ENCODE peak calls at places on chromosomes 3 and 15, in seven cellular contexts. J, T, H, C, L, M and K are unnamed samples.

GRCh38 chr3:142618917-142619401 is 22.8 kb downstream of the PLS1 start:
- DNase-seq in J (peak), T (no peak), H (no peak), C (no peak), L (no peak), M (no peak), K (no peak)

GRCh38 chr3:14676881-14677280 is 1.9 kb downstream of the C3orf20 start:
- DNase-seq in J (no peak), T (no peak), H (no peak), C (no peak), L (no peak), M (no peak), K (no peak)

GRCh38 chr15:70066004-70066403 is 31.7 kb downstream of the TLE3 start:
- DNase-seq in J (no peak), T (no peak), H (no peak), C (no peak), L (no peak), M (no peak), K (no peak)

GRCh38 chr15:52800852-52801747 is 11.0 kb upstream of the ONECUT1 start:
- DNase-seq in J (no peak), T (no peak), H (no peak), C (peak), L (no peak), M (no peak), K (no peak)

GRCh38 chr3:122318620-122319019 is 6.4 kb upstream of the CSTA start:
- DNase-seq in J (no peak), T (no peak), H (no peak), C (peak), L (no peak), M (no peak), K (no peak)

GRCh38 chr15:58038426-58039106 is 26.9 kb downstream of the ALDH1A2 start:
- DNase-seq in J (peak), T (no peak), H (no peak), C (no peak), L (no peak), M (no peak), K (no peak)

GRCh38 chr3:172808969-172809546 is 58.5 kb downstream of the ECT2 start:
- DNase-seq in J (peak), T (no peak), H (no peak), C (peak), L (no peak), M (no peak), K (no peak)

GRCh38 chr3:20130122-20130521 is 55.9 kb downstream of the SGO1 start:
- DNase-seq in J (no peak), T (no peak), H (no peak), C (no peak), L (no peak), M (no peak), K (no peak)

GRCh38 chr3:9168230-9168629 is 81.2 kb downstream of the SRGAP3 start:
- DNase-seq in J (no peak), T (peak), H (no peak), C (peak), L (peak), M (peak), K (no peak)

GRCh38 chr3:155211266-155211665 is 82.2 kb downstream of the STRIT1 start:
- DNase-seq in J (no peak), T (no peak), H (no peak), C (no peak), L (no peak), M (no peak), K (no peak)

GRCh38 chr3:374459-374858 is 177.9 kb downstream of the CHL1 start:
- DNase-seq in J (no peak), T (no peak), H (no peak), C (no peak), L (no peak), M (no peak), K (no peak)

GRCh38 chr3:380801-381200 is 184.2 kb downstream of the CHL1 start:
- DNase-seq in J (no peak), T (no peak), H (no peak), C (no peak), L (no peak), M (no peak), K (no peak)

GRCh38 chr3:373193-373784 is 176.7 kb downstream of the CHL1 start:
- DNase-seq in J (no peak), T (no peak), H (no peak), C (no peak), L (peak), M (no peak), K (no peak)

GRCh38 chr3:377158-377561 is 180.6 kb downstream of the CHL1 start:
- DNase-seq in J (no peak), T (no peak), H (no peak), C (peak), L (no peak), M (peak), K (no peak)
- TF ChIP-seq CTCF in J (peak), T (no peak), H (no peak), C (peak), L (peak), M (peak), K (peak)

GRCh38 chr3:129324855-129325254 is 46.2 kb downstream of the HMCES start:
- DNase-seq in J (no peak), T (no peak), H (no peak), C (no peak), L (peak), M (no peak), K (no peak)

GRCh38 chr3:129325383-129325782 is 46.7 kb downstream of the HMCES start:
- DNase-seq in J (no peak), T (no peak), H (no peak), C (no peak), L (peak), M (no peak), K (no peak)

GRCh38 chr3:129321887-129322286 is 43.2 kb downstream of the HMCES start:
- DNase-seq in J (no peak), T (no peak), H (no peak), C (no peak), L (no peak), M (no peak), K (no peak)

GRCh38 chr3:129326138-129326537 is 47.5 kb downstream of the HMCES start:
- DNase-seq in J (no peak), T (no peak), H (no peak), C (no peak), L (peak), M (no peak), K (no peak)

DNA sequence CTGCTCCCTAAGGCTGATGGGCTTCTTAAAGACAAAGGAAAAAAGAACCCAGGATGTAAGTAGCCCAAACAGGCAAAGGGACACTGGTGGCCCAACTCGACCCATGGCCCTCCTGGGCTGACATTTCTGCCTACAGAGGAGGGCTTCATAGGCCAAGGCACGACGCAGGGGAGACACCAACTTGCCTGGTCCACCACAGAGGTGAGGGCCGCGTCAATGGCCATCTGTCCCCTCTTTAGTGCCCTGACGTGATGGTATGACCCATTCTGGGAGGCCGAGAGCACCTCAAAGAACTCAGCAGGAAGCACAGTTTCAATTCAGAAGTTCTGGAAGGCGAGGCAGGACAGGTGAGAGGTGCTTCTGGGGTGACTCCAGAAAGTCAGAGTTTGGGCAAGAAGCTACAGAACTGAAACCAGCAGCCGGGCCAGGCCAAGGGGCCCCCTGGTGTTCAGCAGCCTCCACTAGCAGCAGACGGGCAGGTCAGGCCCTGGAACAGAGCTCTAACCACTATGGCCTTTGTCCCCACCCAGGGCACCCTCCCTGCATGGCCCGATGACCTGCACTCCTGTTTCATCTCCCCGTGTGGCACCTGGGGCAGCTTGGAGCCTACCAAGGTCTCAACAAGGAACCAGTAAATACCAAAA is 45.1 kb downstream of the HMCES start:
- DNase-seq in J (no peak), T (no peak), H (no peak), C (no peak), L (peak), M (peak), K (no peak)
- TF ChIP-seq CTCF in J (peak), T (no peak), H (no peak), C (peak), L (peak), M (peak), K (no peak)

GRCh38 chr3:160343132-160343531 is 55.9 kb downstream of the IFT80 start:
- DNase-seq in J (no peak), T (no peak), H (no peak), C (peak), L (no peak), M (peak), K (no peak)

DNA sequence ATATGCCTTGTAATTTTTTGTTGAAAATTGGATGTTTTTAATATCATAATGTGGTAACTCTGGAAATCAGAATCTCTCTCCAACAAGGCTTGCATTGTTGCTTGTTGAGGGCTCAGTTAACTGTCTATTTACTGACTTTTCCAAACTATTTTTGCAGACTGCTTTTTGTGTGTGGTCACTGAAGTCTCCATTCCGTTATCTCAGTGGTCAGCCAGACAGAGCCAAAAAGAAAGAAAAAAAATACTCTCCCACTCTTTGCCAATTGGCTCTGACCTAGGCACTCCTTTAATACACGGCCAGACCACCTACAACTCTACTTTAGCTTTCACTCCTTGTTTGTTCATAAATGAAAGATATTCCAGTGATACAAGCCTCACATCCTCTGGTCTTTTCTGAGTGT is 52.5 kb downstream of the IFT80 start:
- DNase-seq in J (no peak), T (no peak), H (no peak), C (no peak), L (no peak), M (no peak), K (no peak)
- TF ChIP-seq CTCF in J (no peak), T (no peak), H (no peak), C (no peak), L (no peak), M (no peak), K (no peak)

GRCh38 chr3:83968386-83968785 is 990.4 kb upstream of the CADM2 start:
- DNase-seq in J (no peak), T (no peak), H (no peak), C (no peak), L (no peak), M (no peak), K (no peak)
- TF ChIP-seq CTCF in J (no peak), T (no peak), H (no peak), C (peak), L (no peak), M (no peak), K (no peak)

GRCh38 chr3:4042070-4042469 is 242.8 kb downstream of the LRRN1 start:
- DNase-seq in J (no peak), T (no peak), H (no peak), C (no peak), L (no peak), M (no peak), K (no peak)

GRCh38 chr3:4047343-4047742 is 248.1 kb downstream of the LRRN1 start:
- DNase-seq in J (no peak), T (no peak), H (no peak), C (no peak), L (no peak), M (no peak), K (no peak)

GRCh38 chr3:4042869-4043268 is 243.6 kb downstream of the LRRN1 start:
- DNase-seq in J (no peak), T (no peak), H (no peak), C (no peak), L (no peak), M (no peak), K (no peak)

GRCh38 chr3:4045756-4046155 is 246.5 kb downstream of the LRRN1 start:
- DNase-seq in J (no peak), T (no peak), H (no peak), C (no peak), L (no peak), M (no peak), K (no peak)

DNA sequence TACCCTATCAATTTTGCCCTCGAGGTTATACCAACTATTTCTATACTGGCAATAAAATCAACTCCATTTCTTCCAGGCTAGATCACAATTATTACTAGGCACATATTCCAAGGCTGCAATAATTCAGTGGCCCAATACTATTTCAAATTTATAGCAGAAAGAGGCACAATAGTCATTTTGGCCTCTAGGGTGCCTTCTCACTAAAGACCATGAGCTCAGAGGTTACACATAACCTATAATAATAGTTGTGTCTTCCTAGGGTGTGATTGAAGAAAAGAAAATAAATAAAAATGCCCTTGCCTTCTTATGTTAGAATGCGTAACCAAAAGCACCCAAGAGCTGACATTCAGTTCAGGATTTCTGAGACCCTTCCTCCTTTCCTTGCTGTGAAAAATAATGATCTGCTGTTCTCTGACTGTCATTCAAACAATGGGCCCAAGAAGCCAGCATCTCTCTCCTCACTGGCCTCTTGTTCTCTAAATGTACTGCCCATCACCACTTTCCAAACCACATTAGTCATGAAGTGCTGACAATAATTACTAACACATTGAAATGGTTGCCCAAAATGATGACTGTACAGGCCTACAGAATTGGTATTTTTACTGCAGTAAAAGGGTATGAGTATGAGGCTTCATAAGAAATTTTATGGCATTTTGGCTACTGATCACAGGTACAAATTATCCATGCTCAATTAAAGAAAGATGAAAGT is 244.8 kb downstream of the LRRN1 start:
- DNase-seq in J (no peak), T (no peak), H (no peak), C (no peak), L (no peak), M (no peak), K (no peak)
- TF ChIP-seq CTCF in J (no peak), T (no peak), H (no peak), C (no peak), L (no peak), M (no peak), K (no peak)

GRCh38 chr3:141431411-141432378 is 55.1 kb upstream of the RASA2 start:
- DNase-seq in J (no peak), T (no peak), H (no peak), C (no peak), L (no peak), M (no peak), K (no peak)
- TF ChIP-seq CTCF in J (no peak), T (no peak), H (no peak), C (no peak), L (no peak), M (no peak), K (no peak)

DNA sequence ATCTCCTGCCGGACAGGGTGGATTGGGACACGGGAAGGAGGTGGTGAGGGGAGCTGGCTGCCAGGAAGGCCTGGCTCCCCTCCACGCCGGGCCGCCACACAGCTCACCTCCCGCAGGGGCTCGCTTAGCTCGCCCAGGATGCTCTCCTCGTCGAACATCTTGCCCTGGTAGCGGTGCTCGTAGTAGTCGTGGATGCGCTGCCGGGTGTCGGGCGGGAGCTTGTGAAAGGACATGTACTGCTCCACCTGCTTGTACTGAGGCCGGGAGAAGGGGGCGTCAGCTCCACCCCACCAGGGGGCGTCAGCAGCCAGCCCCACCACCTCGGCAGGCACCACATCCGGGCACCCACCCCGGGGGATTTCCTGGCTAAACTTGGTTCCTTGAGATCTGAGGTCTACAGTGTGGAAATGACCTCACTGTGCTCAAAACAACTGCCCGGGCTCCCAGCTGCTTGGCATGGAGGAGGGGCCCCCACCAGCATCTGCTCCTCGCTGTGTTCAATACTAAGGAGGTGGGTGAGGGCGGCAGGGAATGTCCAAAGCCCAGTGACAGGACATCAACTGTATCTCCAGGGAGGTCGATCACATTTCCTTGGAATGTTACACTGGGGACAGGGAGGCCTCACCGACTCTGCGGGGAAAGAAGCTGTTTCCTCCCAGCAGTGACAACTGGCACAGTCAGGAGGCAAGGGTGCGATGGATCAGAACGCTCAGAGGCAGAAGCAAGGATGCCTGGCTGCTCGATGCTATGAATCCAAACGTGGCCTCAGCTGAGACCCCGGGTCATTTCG is 43.4 kb downstream of the HCN4 start:
- DNase-seq in J (no peak), T (no peak), H (no peak), C (peak), L (peak), M (peak), K (no peak)
- TF ChIP-seq CTCF in J (peak), T (no peak), H (peak), C (peak), L (no peak), M (no peak), K (peak)

GRCh38 chr3:106208979-106209378 is 340.2 kb upstream of the CBLB start:
- DNase-seq in J (peak), T (no peak), H (no peak), C (no peak), L (no peak), M (no peak), K (no peak)
- TF ChIP-seq CTCF in J (peak), T (peak), H (peak), C (no peak), L (no peak), M (no peak), K (no peak)

GRCh38 chr15:68339481-68339880 is 61.9 kb downstream of the FEM1B start:
- DNase-seq in J (no peak), T (no peak), H (no peak), C (no peak), L (no peak), M (no peak), K (no peak)

GRCh38 chr15:68342351-68342750 is 64.8 kb downstream of the FEM1B start:
- DNase-seq in J (no peak), T (no peak), H (no peak), C (no peak), L (peak), M (no peak), K (no peak)

GRCh38 chr15:68340711-68341671 is 63.4 kb downstream of the FEM1B start:
- DNase-seq in J (no peak), T (no peak), H (no peak), C (no peak), L (peak), M (no peak), K (no peak)

GRCh38 chr15:68343579-68344225 is 66.2 kb downstream of the FEM1B start:
- DNase-seq in J (no peak), T (no peak), H (no peak), C (no peak), L (peak), M (no peak), K (no peak)

DNA sequence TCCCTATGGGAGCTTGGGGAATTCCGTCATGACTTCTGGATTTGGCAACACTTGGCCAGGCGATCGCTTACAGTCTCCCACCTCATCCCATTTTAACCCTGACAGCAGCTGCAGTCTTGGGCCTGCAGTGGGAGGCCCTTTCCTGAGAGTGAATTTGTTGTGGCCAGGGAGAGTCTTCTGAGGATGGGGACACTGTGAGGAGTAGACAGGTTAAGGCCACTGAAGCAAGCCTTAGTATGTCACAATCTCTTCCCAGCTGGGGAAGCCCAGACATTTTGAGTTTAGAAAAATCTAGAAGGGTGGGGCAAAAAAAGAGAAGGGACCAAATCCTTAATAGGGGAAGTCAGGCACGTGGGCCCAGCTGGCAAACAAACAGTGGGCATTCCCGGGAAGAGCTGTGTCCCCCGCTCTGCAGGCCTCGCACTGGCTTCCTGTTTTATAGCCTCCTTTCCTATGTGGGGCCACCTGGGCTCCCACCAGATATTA is 64.3 kb downstream of the FEM1B start:
- DNase-seq in J (no peak), T (no peak), H (no peak), C (no peak), L (no peak), M (no peak), K (no peak)
- TF ChIP-seq CTCF in J (no peak), T (no peak), H (no peak), C (no peak), L (no peak), M (no peak), K (no peak)

GRCh38 chr3:28868897-28869296 is 412.0 kb upstream of the RBMS3 start:
- DNase-seq in J (no peak), T (no peak), H (no peak), C (no peak), L (no peak), M (no peak), K (no peak)

GRCh38 chr3:28867836-28868235 is 413.0 kb upstream of the RBMS3 start:
- DNase-seq in J (no peak), T (no peak), H (no peak), C (no peak), L (no peak), M (no peak), K (no peak)
- TF ChIP-seq CTCF in J (no peak), T (no peak), H (no peak), C (no peak), L (no peak), M (no peak), K (no peak)